ENCODE peak calls at places on chromosomes 1 and 21, in four cellular contexts. J, G, V and H are unnamed samples.

GRCh38 chr1:17853241-17853640 is 98.1 kb downstream of the ACTL8 start:
- DNase-seq in V (no peak), G (no peak), J (no peak), H (no peak)

GRCh38 chr1:32786856-32787255 is 30.3 kb downstream of the YARS1 start:
- DNase-seq in G (no peak), V (peak), J (no peak), H (no peak)

GRCh38 chr1:163290025-163290610 is 31.6 kb upstream of the NUF2 start:
- DNase-seq in V (no peak), G (no peak), J (no peak), H (peak)

GRCh38 chr1:61083014-61083798 is 845 bp downstream of the NFIA start:
- DNase-seq in J (peak), V (no peak), G (no peak), H (no peak)

GRCh38 chr1:27192039-27192529 is 37.2 kb upstream of the SLC9A1 start:
- DNase-seq in G (no peak), V (peak), J (no peak), H (peak)

GRCh38 chr1:235898126-235898525 is 31.4 kb upstream of the LYST start:
- DNase-seq in J (no peak), G (no peak), V (no peak), H (no peak)

GRCh38 chr1:245242989-245243388 is 88.2 kb downstream of the KIF26B start:
- DNase-seq in G (no peak), V (no peak), J (no peak), H (no peak)

GRCh38 chr1:17545354-17545753 is 5.9 kb downstream of the ARHGEF10L start:
- DNase-seq in J (no peak), G (no peak), V (no peak), H (peak)

GRCh38 chr1:115062542-115063004 is 26.7 kb downstream of the TSPAN2 start:
- DNase-seq in J (no peak), V (no peak), G (peak), H (no peak)

GRCh38 chr1:22723151-22723550 is 12.5 kb downstream of the EPHB2 start:
- DNase-seq in J (no peak), V (no peak), G (no peak), H (no peak)

GRCh38 chr1:154435801-154436200 is 30.7 kb downstream of the IL6R start:
- DNase-seq in J (no peak), V (no peak), G (no peak), H (no peak)

GRCh38 chr1:2404142-2404889 is 8.0 kb downstream of the PEX10 start:
- DNase-seq in J (no peak), V (no peak), G (no peak), H (no peak)

GRCh38 chr1:99665212-99665611 is 19.3 kb downstream of the PALMD start:
- DNase-seq in G (no peak), V (no peak), J (no peak), H (no peak)

GRCh38 chr1:39102537-39103320 is 76.6 kb downstream of the NDUFS5 start:
- DNase-seq in V (peak), J (peak), G (peak), H (peak)

GRCh38 chr1:184986250-184986649 is 11.9 kb upstream of the NIBAN1 start:
- DNase-seq in V (no peak), J (no peak), G (no peak), H (no peak)

GRCh38 chr1:46223472-46223943 is 20.4 kb downstream of the LURAP1 start:
- DNase-seq in J (peak), V (peak), G (no peak), H (peak)

GRCh38 chr1:168416220-168416619 is 127.6 kb downstream of the XCL2 start:
- DNase-seq in J (no peak), V (no peak), G (no peak), H (no peak)

GRCh38 chr1:159880435-159880834 is 18.0 kb upstream of the VSIG8 start:
- DNase-seq in J (no peak), V (no peak), G (no peak), H (no peak)

GRCh38 chr1:6960291-6960758 is 175.1 kb downstream of the CAMTA1 start:
- DNase-seq in V (no peak), G (no peak), J (peak), H (no peak)

GRCh38 chr1:23483327-23484252 is at the start of gene ASAP3:
- DNase-seq in J (peak), V (peak), G (no peak), H (no peak)

GRCh38 chr1:83024251-83024767 is 974.6 kb downstream of the TTLL7 start:
- DNase-seq in V (no peak), G (no peak), J (no peak), H (no peak)

GRCh38 chr1:162873671-162874666 is 13.0 kb upstream of the CCDC190 start:
- DNase-seq in G (no peak), V (peak), J (no peak), H (peak)

GRCh38 chr21:16587141-16587570 is 857.4 kb downstream of the USP25 start:
- DNase-seq in V (peak), J (peak), G (no peak), H (peak)

GRCh38 chr1:192904438-192904895 is 95.6 kb downstream of the RGS2 start:
- DNase-seq in G (no peak), V (no peak), J (no peak), H (peak)

GRCh38 chr1:206059354-206059915 is 6.5 kb downstream of the RHEX start:
- DNase-seq in V (no peak), J (no peak), G (no peak), H (no peak)

GRCh38 chr1:36154765-36155559 is 998 bp upstream of the MAP7D1 start:
- DNase-seq in G (no peak), J (peak), V (no peak), H (no peak)

GRCh38 chr1:22026924-22027289 is 25.4 kb downstream of the CELA3A start:
- DNase-seq in V (no peak), G (no peak), J (no peak), H (no peak)

GRCh38 chr1:117627562-117628165 is 21.8 kb downstream of the TENT5C start:
- DNase-seq in V (no peak), J (no peak), G (no peak), H (no peak)

GRCh38 chr1:83554174-83554573 is 444.8 kb downstream of the TTLL7 start:
- DNase-seq in J (peak), V (no peak), G (no peak), H (no peak)

GRCh38 chr1:56291374-56291841 is 288.0 kb downstream of the PLPP3 start:
- DNase-seq in V (no peak), J (no peak), G (no peak), H (no peak)

GRCh38 chr1:165644064-165644735 is 13.2 kb downstream of the MGST3 start:
- DNase-seq in J (no peak), G (no peak), V (no peak), H (no peak)

GRCh38 chr1:84348240-84348555 is 46.7 kb downstream of the SAMD13 start:
- DNase-seq in G (no peak), J (no peak), V (no peak), H (no peak)

GRCh38 chr1:111404588-111404987 is 22.9 kb downstream of the OVGP1 start:
- DNase-seq in G (no peak), J (no peak), V (no peak), H (no peak)

DNA sequence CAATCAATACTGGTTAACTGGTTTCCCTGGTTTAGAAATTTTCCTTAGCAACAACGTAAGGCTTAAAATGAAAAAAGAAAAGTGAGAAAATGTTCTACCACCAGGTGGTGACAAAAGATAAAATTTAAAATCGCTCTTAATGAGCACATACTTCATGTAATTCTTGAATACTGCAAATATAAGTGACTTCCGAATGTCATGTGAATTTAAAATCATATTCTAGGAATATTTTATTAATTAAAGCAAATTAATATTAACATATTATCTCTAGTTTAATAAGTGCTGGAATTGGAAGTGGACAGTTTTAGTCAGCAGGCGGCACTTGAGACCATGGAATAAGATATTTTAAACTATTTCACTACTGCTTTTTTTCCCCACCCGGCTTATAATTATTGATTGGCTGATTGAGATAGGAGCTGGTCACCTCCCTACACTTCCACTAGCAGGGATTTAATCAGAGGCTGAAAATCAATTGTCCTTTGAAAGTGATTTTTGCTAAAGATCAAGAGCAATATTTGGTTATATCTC is 5.0 kb upstream of the ADAMTS1 start:
- DNase-seq in G (peak), V (peak), J (peak), H (no peak)
- TF ChIP-seq PBX3 in G (no peak), V (no peak), J (no peak), H (no peak)

DNA sequence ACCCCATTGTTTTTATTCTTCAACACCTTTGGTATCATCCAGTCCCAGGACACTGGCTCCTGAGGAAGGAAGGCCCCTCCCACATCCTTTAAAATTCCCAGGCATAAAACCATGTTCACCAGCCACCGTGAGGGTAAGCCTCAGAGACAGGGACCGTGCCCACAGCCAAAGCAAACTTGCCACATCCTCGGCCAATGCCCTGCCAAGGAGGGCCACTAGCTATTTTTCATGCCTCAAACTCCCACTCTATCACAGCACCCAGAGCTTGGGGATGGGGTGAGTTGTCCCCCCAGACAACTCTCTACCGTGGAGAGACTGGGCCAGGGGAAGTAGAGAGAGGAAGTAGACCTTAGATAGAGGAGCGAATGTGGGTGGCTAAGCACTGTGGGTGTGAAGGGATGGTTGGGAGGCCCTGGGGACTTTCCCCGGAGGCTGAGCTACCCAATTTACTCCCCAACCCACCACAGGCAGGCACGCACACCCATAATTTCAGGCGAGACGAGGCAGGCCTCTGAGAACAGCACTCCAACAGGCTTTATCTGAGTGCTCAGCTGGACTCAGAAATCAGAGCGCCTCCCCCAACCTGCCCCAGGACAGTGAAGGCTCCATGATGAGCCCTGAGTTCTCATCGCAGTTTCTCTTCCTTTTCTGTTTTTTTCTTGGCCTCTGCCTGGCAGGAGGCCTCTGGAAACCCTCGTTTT is 15.9 kb upstream of the BTG2 start:
- DNase-seq in G (peak), J (no peak), V (no peak), H (no peak)
- TF ChIP-seq SMC3 in G (peak), J (no peak), V (no peak), H (no peak)

GRCh38 chr21:35478096-35479080 is 429.3 kb upstream of the RUNX1 start:
- DNase-seq in V (no peak), J (no peak), G (no peak), H (no peak)
- TF ChIP-seq PBX3 in V (no peak), J (no peak), G (no peak), H (no peak)

GRCh38 chr1:89609339-89609725 is 23.6 kb upstream of the LRRC8C start:
- DNase-seq in G (no peak), V (no peak), J (no peak), H (no peak)

GRCh38 chr1:89610457-89610991 is 22.4 kb upstream of the LRRC8C start:
- DNase-seq in G (no peak), V (no peak), J (no peak), H (no peak)

GRCh38 chr1:89613928-89614327 is 19.0 kb upstream of the LRRC8C start:
- DNase-seq in V (no peak), J (no peak), G (no peak), H (no peak)

GRCh38 chr1:89609781-89610456 is 23.0 kb upstream of the LRRC8C start:
- DNase-seq in G (no peak), J (no peak), V (peak), H (no peak)

DNA sequence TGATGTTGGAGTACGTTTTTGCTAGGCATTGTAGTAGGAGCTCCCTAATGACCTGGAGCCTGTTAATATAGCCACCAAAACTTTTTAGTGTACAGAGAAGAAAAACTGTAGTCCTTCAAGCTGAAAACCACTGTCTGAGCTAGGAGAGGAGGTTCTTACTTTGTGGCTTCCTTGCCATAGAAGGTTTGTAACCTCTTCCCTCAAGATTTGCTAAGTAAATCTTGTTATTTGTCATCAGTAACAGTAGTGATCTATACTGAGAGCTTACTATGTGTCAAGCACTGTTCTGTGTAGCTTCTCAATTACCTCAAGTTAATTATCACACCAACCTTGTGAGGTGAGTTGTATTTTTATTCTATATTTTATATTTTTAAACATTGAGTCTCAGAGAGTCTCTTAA is 21.2 kb upstream of the LRRC8C start:
- DNase-seq in G (peak), V (no peak), J (no peak), H (no peak)
- TF ChIP-seq SMC3 in G (no peak), V (no peak), J (no peak), H (no peak)

DNA sequence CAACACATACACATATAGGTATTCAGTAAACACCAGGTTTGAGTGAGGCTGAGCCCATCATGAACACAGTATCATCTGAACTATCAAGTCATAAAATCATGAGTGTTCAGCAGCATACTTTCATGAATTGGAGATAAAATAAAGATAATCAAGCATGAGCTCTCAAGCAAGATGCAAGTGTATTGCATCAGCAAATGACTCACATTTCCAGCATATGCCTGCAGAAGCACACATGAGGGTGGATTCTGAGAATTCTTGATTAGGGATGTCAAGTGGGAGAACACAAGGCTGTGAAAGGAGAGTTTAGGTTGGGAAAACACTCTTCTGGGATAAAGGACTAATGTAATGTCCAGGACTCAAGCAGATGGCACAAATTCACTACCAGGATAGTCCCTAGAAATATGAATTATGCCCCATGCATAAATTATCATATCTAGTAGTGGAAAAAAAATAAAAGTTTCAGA is 299.2 kb downstream of the SRGAP2C start:
- DNase-seq in J (no peak), G (no peak), V (no peak), H (no peak)
- TF ChIP-seq PBX3 in J (no peak), G (no peak), V (no peak), H (no peak)

DNA sequence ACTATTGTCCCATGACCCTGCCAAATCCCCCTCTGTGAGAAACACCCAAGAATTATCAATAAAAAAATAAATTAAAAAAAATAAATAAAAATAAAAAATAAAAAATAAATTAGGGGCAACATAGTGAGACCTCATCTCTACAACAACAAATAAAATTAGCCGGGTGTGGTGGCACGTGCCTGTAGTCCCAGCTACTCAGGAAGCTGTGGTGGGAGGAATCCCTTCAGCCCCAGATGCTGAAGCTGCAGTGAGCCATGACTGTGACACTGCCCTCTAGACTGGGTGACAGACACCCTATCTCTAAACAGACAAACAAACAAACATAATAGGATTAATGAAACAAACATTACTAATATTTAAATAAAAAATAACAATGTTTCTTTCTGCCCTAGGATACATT is 34.3 kb downstream of the MRPL37 start:
- DNase-seq in V (no peak), J (no peak), G (no peak), H (no peak)
- TF ChIP-seq SMC3 in V (no peak), J (no peak), G (no peak), H (no peak)